ENCODE peak calls at places on chromosomes 13 and 19, in eight cellular contexts. One of them, this sample, is unnamed.

GRCh38 chr13:20882206-20882605 is 20.3 kb downstream of the XPO4 start:
- DNase-seq in thoracic aorta: no peak
- DNase-seq in OCI-LY7: no peak
- DNase-seq in small intestine: no peak
- DNase-seq in dorsolateral prefrontal cortex: no peak
- DNase-seq in upper lobe of left lung: no peak
- DNase-seq in IMR-90: peak; percentile 8
- DNase-seq in ovary: no peak
- DNase-seq in this sample: no peak

GRCh38 chr19:48507911-48508439 is 3.7 kb downstream of the LMTK3 start:
- DNase-seq in thoracic aorta: no peak
- DNase-seq in OCI-LY7: no peak
- DNase-seq in small intestine: no peak
- DNase-seq in dorsolateral prefrontal cortex: no peak
- DNase-seq in upper lobe of left lung: no peak
- DNase-seq in IMR-90: no peak
- DNase-seq in ovary: no peak
- DNase-seq in this sample: no peak

GRCh38 chr13:73286177-73286576 is 227.4 kb downstream of the KLF5 start:
- DNase-seq in thoracic aorta: no peak
- DNase-seq in OCI-LY7: no peak
- DNase-seq in small intestine: no peak
- DNase-seq in dorsolateral prefrontal cortex: no peak
- DNase-seq in upper lobe of left lung: no peak
- DNase-seq in IMR-90: no peak
- DNase-seq in ovary: no peak
- DNase-seq in this sample: no peak

GRCh38 chr13:28040977-28041376 is 52.5 kb upstream of the URAD start:
- DNase-seq in thoracic aorta: no peak
- DNase-seq in OCI-LY7: no peak
- DNase-seq in small intestine: no peak
- DNase-seq in dorsolateral prefrontal cortex: no peak
- DNase-seq in upper lobe of left lung: no peak
- DNase-seq in IMR-90: no peak
- DNase-seq in ovary: no peak
- DNase-seq in this sample: no peak

GRCh38 chr13:36346222-36347083 is at the start of gene SPART:
- DNase-seq in thoracic aorta: peak; percentile 84
- DNase-seq in OCI-LY7: peak; percentile 56
- DNase-seq in small intestine: peak; percentile 84
- DNase-seq in dorsolateral prefrontal cortex: peak; percentile 94
- DNase-seq in upper lobe of left lung: peak; percentile 98
- DNase-seq in IMR-90: peak; percentile 88
- DNase-seq in ovary: peak; percentile 93
- DNase-seq in this sample: no peak

GRCh38 chr19:15266683-15267082 is 34.4 kb upstream of the EPHX3 start:
- DNase-seq in thoracic aorta: no peak
- DNase-seq in OCI-LY7: no peak
- DNase-seq in small intestine: no peak
- DNase-seq in dorsolateral prefrontal cortex: peak; percentile 22
- DNase-seq in upper lobe of left lung: no peak
- DNase-seq in IMR-90: no peak
- DNase-seq in ovary: no peak
- DNase-seq in this sample: no peak

GRCh38 chr13:42474954-42475353 is 99.0 kb upstream of the TNFSF11 start:
- DNase-seq in thoracic aorta: no peak
- DNase-seq in OCI-LY7: no peak
- DNase-seq in small intestine: no peak
- DNase-seq in dorsolateral prefrontal cortex: no peak
- DNase-seq in upper lobe of left lung: no peak
- DNase-seq in IMR-90: peak; percentile 61
- DNase-seq in ovary: no peak
- DNase-seq in this sample: no peak

GRCh38 chr13:27535546-27535945 is 84.8 kb downstream of the LNX2 start:
- DNase-seq in thoracic aorta: no peak
- DNase-seq in OCI-LY7: no peak
- DNase-seq in small intestine: no peak
- DNase-seq in dorsolateral prefrontal cortex: no peak
- DNase-seq in upper lobe of left lung: no peak
- DNase-seq in IMR-90: no peak
- DNase-seq in ovary: no peak
- DNase-seq in this sample: no peak

GRCh38 chr19:32543107-32543900 is 37.7 kb upstream of the PDCD5 start:
- DNase-seq in thoracic aorta: no peak
- DNase-seq in OCI-LY7: no peak
- DNase-seq in small intestine: no peak
- DNase-seq in dorsolateral prefrontal cortex: no peak
- DNase-seq in upper lobe of left lung: no peak
- DNase-seq in IMR-90: peak; percentile 6
- DNase-seq in ovary: no peak
- DNase-seq in this sample: no peak

GRCh38 chr19:43594710-43595604 is 977 bp downstream of the IRGQ start:
- DNase-seq in thoracic aorta: no peak
- DNase-seq in OCI-LY7: peak; percentile 81
- DNase-seq in small intestine: peak; percentile 61
- DNase-seq in dorsolateral prefrontal cortex: no peak
- DNase-seq in upper lobe of left lung: peak; percentile 89
- DNase-seq in IMR-90: peak; percentile 69
- DNase-seq in ovary: peak; percentile 34
- DNase-seq in this sample: peak; percentile 14

GRCh38 chr19:1848399-1849131 is at the start of gene REXO1:
- DNase-seq in thoracic aorta: peak; percentile 87
- DNase-seq in OCI-LY7: peak; percentile 96
- DNase-seq in small intestine: peak; percentile 97
- DNase-seq in dorsolateral prefrontal cortex: peak; percentile 95
- DNase-seq in upper lobe of left lung: peak; percentile 98
- DNase-seq in IMR-90: peak; percentile 87
- DNase-seq in ovary: peak; percentile 93
- DNase-seq in this sample: peak; percentile 58

GRCh38 chr19:4343056-4343844 is at the start of gene MPND:
- DNase-seq in thoracic aorta: peak; percentile 55
- DNase-seq in OCI-LY7: peak; percentile 92
- DNase-seq in small intestine: peak; percentile 92
- DNase-seq in dorsolateral prefrontal cortex: peak; percentile 96
- DNase-seq in upper lobe of left lung: peak; percentile 99
- DNase-seq in IMR-90: peak; percentile 64
- DNase-seq in ovary: peak; percentile 91
- DNase-seq in this sample: peak; percentile 16

GRCh38 chr13:108060111-108060510 is 155.2 kb downstream of the LIG4 start:
- DNase-seq in thoracic aorta: no peak
- DNase-seq in OCI-LY7: no peak
- DNase-seq in small intestine: no peak
- DNase-seq in dorsolateral prefrontal cortex: no peak
- DNase-seq in upper lobe of left lung: no peak
- DNase-seq in IMR-90: no peak
- DNase-seq in ovary: no peak
- DNase-seq in this sample: no peak

GRCh38 chr19:14089662-14090508 is 666 bp downstream of the SAMD1 start:
- DNase-seq in thoracic aorta: no peak
- DNase-seq in OCI-LY7: peak; percentile 81
- DNase-seq in small intestine: peak; percentile 54
- DNase-seq in dorsolateral prefrontal cortex: peak; percentile 48
- DNase-seq in upper lobe of left lung: peak; percentile 92
- DNase-seq in IMR-90: peak; percentile 74
- DNase-seq in ovary: peak; percentile 53
- DNase-seq in this sample: no peak

GRCh38 chr13:35694549-35695233 is 218.2 kb upstream of the MAB21L1 start:
- DNase-seq in thoracic aorta: no peak
- DNase-seq in OCI-LY7: no peak
- DNase-seq in small intestine: no peak
- DNase-seq in dorsolateral prefrontal cortex: no peak
- DNase-seq in upper lobe of left lung: no peak
- DNase-seq in IMR-90: no peak
- DNase-seq in ovary: no peak
- DNase-seq in this sample: no peak

GRCh38 chr19:54029930-54030490 is 33.7 kb downstream of the VSTM1 start:
- DNase-seq in thoracic aorta: no peak
- DNase-seq in OCI-LY7: peak; percentile 59
- DNase-seq in small intestine: peak; percentile 58
- DNase-seq in dorsolateral prefrontal cortex: peak; percentile 20
- DNase-seq in upper lobe of left lung: no peak
- DNase-seq in IMR-90: peak; percentile 54
- DNase-seq in ovary: no peak
- DNase-seq in this sample: no peak

GRCh38 chr13:78897200-78897599 is 238.2 kb upstream of the OBI1 start:
- DNase-seq in thoracic aorta: no peak
- DNase-seq in OCI-LY7: no peak
- DNase-seq in small intestine: no peak
- DNase-seq in dorsolateral prefrontal cortex: no peak
- DNase-seq in upper lobe of left lung: no peak
- DNase-seq in IMR-90: no peak
- DNase-seq in ovary: no peak
- DNase-seq in this sample: no peak
- H3K27ac ChIP-seq in thoracic aorta: no peak overlapping the region
- H3K27ac ChIP-seq in OCI-LY7: no peak overlapping the region
- H3K27ac ChIP-seq in small intestine: no peak overlapping the region
- H3K27ac ChIP-seq in dorsolateral prefrontal cortex: no peak overlapping the region
- H3K27ac ChIP-seq in upper lobe of left lung: no peak overlapping the region
- H3K27ac ChIP-seq in IMR-90: no peak overlapping the region
- H3K27ac ChIP-seq in ovary: no peak overlapping the region
- H3K27ac ChIP-seq in this sample: no peak overlapping the region

GRCh38 chr19:40791349-40791748 is 7.6 kb upstream of the EGLN2 start:
- DNase-seq in thoracic aorta: no peak
- DNase-seq in OCI-LY7: no peak
- DNase-seq in small intestine: no peak
- DNase-seq in dorsolateral prefrontal cortex: no peak
- DNase-seq in upper lobe of left lung: no peak
- DNase-seq in IMR-90: no peak
- DNase-seq in ovary: no peak
- DNase-seq in this sample: no peak
- H3K27ac ChIP-seq in thoracic aorta: peak overlapping the region; percentile 75
- H3K27ac ChIP-seq in OCI-LY7: no peak overlapping the region
- H3K27ac ChIP-seq in small intestine: no peak overlapping the region
- H3K27ac ChIP-seq in dorsolateral prefrontal cortex: no peak overlapping the region
- H3K27ac ChIP-seq in upper lobe of left lung: peak overlapping the region; percentile 76
- H3K27ac ChIP-seq in IMR-90: no peak overlapping the region
- H3K27ac ChIP-seq in ovary: no peak overlapping the region
- H3K27ac ChIP-seq in this sample: no peak overlapping the region

GRCh38 chr13:113288880-113289279 is 8.2 kb upstream of the LAMP1 start:
- DNase-seq in thoracic aorta: no peak
- DNase-seq in OCI-LY7: no peak
- DNase-seq in small intestine: no peak
- DNase-seq in dorsolateral prefrontal cortex: no peak
- DNase-seq in upper lobe of left lung: no peak
- DNase-seq in IMR-90: no peak
- DNase-seq in ovary: no peak
- DNase-seq in this sample: no peak

GRCh38 chr13:113296842-113297369 is at the start of gene LAMP1:
- DNase-seq in thoracic aorta: peak; percentile 90
- DNase-seq in OCI-LY7: peak; percentile 96
- DNase-seq in small intestine: peak; percentile 93
- DNase-seq in dorsolateral prefrontal cortex: peak; percentile 95
- DNase-seq in upper lobe of left lung: peak; percentile 100
- DNase-seq in IMR-90: peak; percentile 97
- DNase-seq in ovary: peak; percentile 99
- DNase-seq in this sample: peak; percentile 81

GRCh38 chr13:113297370-113297871 is 382 bp downstream of the LAMP1 start:
- DNase-seq in thoracic aorta: no peak
- DNase-seq in OCI-LY7: no peak
- DNase-seq in small intestine: no peak
- DNase-seq in dorsolateral prefrontal cortex: no peak
- DNase-seq in upper lobe of left lung: no peak
- DNase-seq in IMR-90: no peak
- DNase-seq in ovary: no peak
- DNase-seq in this sample: no peak

GRCh38 chr13:113291129-113291528 is 5.9 kb upstream of the LAMP1 start:
- DNase-seq in thoracic aorta: no peak
- DNase-seq in OCI-LY7: no peak
- DNase-seq in small intestine: no peak
- DNase-seq in dorsolateral prefrontal cortex: no peak
- DNase-seq in upper lobe of left lung: no peak
- DNase-seq in IMR-90: no peak
- DNase-seq in ovary: no peak
- DNase-seq in this sample: no peak

DNA sequence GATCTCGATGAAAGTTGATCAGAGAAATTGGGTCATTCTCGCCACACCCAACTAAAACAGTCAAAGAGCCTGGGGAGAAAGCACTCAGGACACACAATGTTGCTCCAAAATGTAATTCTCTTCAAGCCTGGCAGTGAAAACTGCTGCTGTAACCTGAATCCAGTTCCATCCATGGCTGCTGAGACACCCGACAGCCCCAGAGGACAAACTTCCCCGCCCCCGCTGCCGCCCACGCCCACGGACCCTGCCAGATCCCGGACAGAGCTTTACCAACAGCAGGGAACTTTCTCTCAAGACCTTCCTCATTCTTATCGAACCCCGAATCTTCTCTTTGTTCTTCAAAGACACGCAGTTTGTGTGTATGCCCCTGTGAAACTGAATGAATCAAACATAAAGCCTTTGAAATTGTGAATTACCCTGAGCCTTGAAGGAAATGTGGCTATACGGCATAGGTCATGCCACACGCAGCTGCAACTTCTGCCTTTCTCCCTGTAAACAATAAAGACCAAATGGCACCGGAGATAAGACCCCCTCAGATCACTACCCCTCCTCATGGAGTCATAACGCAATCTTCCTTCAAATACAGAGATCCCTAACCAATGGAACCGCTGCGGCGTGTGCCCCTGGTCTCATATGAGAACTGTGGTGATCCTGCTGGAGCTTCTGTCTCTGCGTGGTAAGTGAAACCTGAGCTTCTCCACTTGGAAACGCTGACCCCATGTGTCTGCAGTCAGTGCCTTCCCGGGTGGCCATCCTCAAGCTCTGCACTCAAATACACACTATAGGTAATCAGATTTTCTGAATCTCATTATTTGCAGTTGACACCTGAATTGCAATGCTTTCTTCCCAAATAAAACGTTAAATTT is 4.8 kb upstream of the LAMP1 start:
- DNase-seq in thoracic aorta: no peak
- DNase-seq in OCI-LY7: no peak
- DNase-seq in small intestine: no peak
- DNase-seq in dorsolateral prefrontal cortex: no peak
- DNase-seq in upper lobe of left lung: peak; percentile 92
- DNase-seq in IMR-90: peak; percentile 51
- DNase-seq in ovary: no peak
- DNase-seq in this sample: no peak
- H3K27ac ChIP-seq in thoracic aorta: no peak overlapping the region
- H3K27ac ChIP-seq in OCI-LY7: no peak overlapping the region
- H3K27ac ChIP-seq in small intestine: no peak overlapping the region
- H3K27ac ChIP-seq in dorsolateral prefrontal cortex: no peak overlapping the region
- H3K27ac ChIP-seq in upper lobe of left lung: no peak overlapping the region
- H3K27ac ChIP-seq in IMR-90: no peak overlapping the region
- H3K27ac ChIP-seq in ovary: no peak overlapping the region
- H3K27ac ChIP-seq in this sample: no peak overlapping the region

GRCh38 chr13:51942189-51942588 is 69.1 kb downstream of the ATP7B start:
- DNase-seq in thoracic aorta: no peak
- DNase-seq in OCI-LY7: no peak
- DNase-seq in small intestine: peak; percentile 97
- DNase-seq in dorsolateral prefrontal cortex: no peak
- DNase-seq in upper lobe of left lung: no peak
- DNase-seq in IMR-90: no peak
- DNase-seq in ovary: no peak
- DNase-seq in this sample: no peak
- H3K27ac ChIP-seq in thoracic aorta: no peak overlapping the region
- H3K27ac ChIP-seq in OCI-LY7: no peak overlapping the region
- H3K27ac ChIP-seq in small intestine: peak overlapping the region; percentile 61
- H3K27ac ChIP-seq in dorsolateral prefrontal cortex: no peak overlapping the region
- H3K27ac ChIP-seq in upper lobe of left lung: no peak overlapping the region
- H3K27ac ChIP-seq in IMR-90: no peak overlapping the region
- H3K27ac ChIP-seq in ovary: no peak overlapping the region
- H3K27ac ChIP-seq in this sample: no peak overlapping the region